ENCODE peak calls at places on chromosome 12, in ten cellular contexts. One of them, this sample, is unnamed.
A peak's percentile ranks its signal among the peaks of the same experiment; 100 is the strongest.

GRCh38 chr12:981176-981828 is 9.7 kb upstream of the ERC1 start:
- DNase-seq in putamen: no peak
- DNase-seq in stimulated activated CD8-positive, alpha-beta memory T cell treated with anti-CD3 and anti-CD28 coated beads, Interleukin-15, amount 100 ng/mL, for 4 hours: no peak
- DNase-seq in AG04450: no peak
- DNase-seq in NCI-H1694 treated with DMSO at 0.1 percent for 48 hours: no peak
- DNase-seq in HT-29: no peak
- DNase-seq in activated naive CD4-positive, alpha-beta T cell treated with anti-CD3 and anti-CD28 coated beads, Interleukin-2, amount 50 U/mL, for 16 hours: no peak
- DNase-seq in stomach: no peak
- DNase-seq in SW 1271: no peak
- DNase-seq in naive B cell: no peak
- DNase-seq in this sample: peak; percentile 81

GRCh38 chr12:47757360-47757839 is 1.3 kb downstream of the RAPGEF3 start:
- DNase-seq in putamen: no peak
- DNase-seq in stimulated activated CD8-positive, alpha-beta memory T cell treated with anti-CD3 and anti-CD28 coated beads, Interleukin-15, amount 100 ng/mL, for 4 hours: no peak
- DNase-seq in AG04450: no peak
- DNase-seq in NCI-H1694 treated with DMSO at 0.1 percent for 48 hours: no peak
- DNase-seq in HT-29: no peak
- DNase-seq in activated naive CD4-positive, alpha-beta T cell treated with anti-CD3 and anti-CD28 coated beads, Interleukin-2, amount 50 U/mL, for 16 hours: no peak
- DNase-seq in stomach: no peak
- DNase-seq in SW 1271: no peak
- DNase-seq in naive B cell: no peak
- DNase-seq in this sample: no peak

GRCh38 chr12:8493084-8493483 is 20.2 kb upstream of the CLEC4D start:
- DNase-seq in putamen: no peak
- DNase-seq in stimulated activated CD8-positive, alpha-beta memory T cell treated with anti-CD3 and anti-CD28 coated beads, Interleukin-15, amount 100 ng/mL, for 4 hours: no peak
- DNase-seq in AG04450: no peak
- DNase-seq in NCI-H1694 treated with DMSO at 0.1 percent for 48 hours: no peak
- DNase-seq in HT-29: no peak
- DNase-seq in activated naive CD4-positive, alpha-beta T cell treated with anti-CD3 and anti-CD28 coated beads, Interleukin-2, amount 50 U/mL, for 16 hours: peak; percentile 30
- DNase-seq in stomach: no peak
- DNase-seq in SW 1271: no peak
- DNase-seq in naive B cell: no peak
- DNase-seq in this sample: no peak

GRCh38 chr12:106493531-106493930 is 89.3 kb upstream of the RFX4 start:
- DNase-seq in putamen: peak; percentile 49
- DNase-seq in stimulated activated CD8-positive, alpha-beta memory T cell treated with anti-CD3 and anti-CD28 coated beads, Interleukin-15, amount 100 ng/mL, for 4 hours: no peak
- DNase-seq in AG04450: no peak
- DNase-seq in NCI-H1694 treated with DMSO at 0.1 percent for 48 hours: peak; percentile 10
- DNase-seq in HT-29: peak; percentile 9
- DNase-seq in activated naive CD4-positive, alpha-beta T cell treated with anti-CD3 and anti-CD28 coated beads, Interleukin-2, amount 50 U/mL, for 16 hours: no peak
- DNase-seq in stomach: no peak
- DNase-seq in SW 1271: no peak
- DNase-seq in naive B cell: no peak
- DNase-seq in this sample: no peak

GRCh38 chr12:131929530-131930456 is 717 bp downstream of the PUS1 start:
- DNase-seq in putamen: no peak
- DNase-seq in stimulated activated CD8-positive, alpha-beta memory T cell treated with anti-CD3 and anti-CD28 coated beads, Interleukin-15, amount 100 ng/mL, for 4 hours: no peak
- DNase-seq in AG04450: no peak
- DNase-seq in NCI-H1694 treated with DMSO at 0.1 percent for 48 hours: no peak
- DNase-seq in HT-29: peak; percentile 45
- DNase-seq in activated naive CD4-positive, alpha-beta T cell treated with anti-CD3 and anti-CD28 coated beads, Interleukin-2, amount 50 U/mL, for 16 hours: peak; percentile 40
- DNase-seq in stomach: no peak
- DNase-seq in SW 1271: no peak
- DNase-seq in naive B cell: peak; percentile 39
- DNase-seq in this sample: peak; percentile 53

GRCh38 chr12:100219328-100220109 is 18.9 kb downstream of the ACTR6 start:
- DNase-seq in putamen: no peak
- DNase-seq in stimulated activated CD8-positive, alpha-beta memory T cell treated with anti-CD3 and anti-CD28 coated beads, Interleukin-15, amount 100 ng/mL, for 4 hours: no peak
- DNase-seq in AG04450: no peak
- DNase-seq in NCI-H1694 treated with DMSO at 0.1 percent for 48 hours: no peak
- DNase-seq in HT-29: no peak
- DNase-seq in activated naive CD4-positive, alpha-beta T cell treated with anti-CD3 and anti-CD28 coated beads, Interleukin-2, amount 50 U/mL, for 16 hours: no peak
- DNase-seq in stomach: no peak
- DNase-seq in SW 1271: no peak
- DNase-seq in naive B cell: no peak
- DNase-seq in this sample: no peak

GRCh38 chr12:54431911-54432814 is 13.1 kb upstream of the ITGA5 start:
- DNase-seq in putamen: no peak
- DNase-seq in stimulated activated CD8-positive, alpha-beta memory T cell treated with anti-CD3 and anti-CD28 coated beads, Interleukin-15, amount 100 ng/mL, for 4 hours: no peak
- DNase-seq in AG04450: peak; percentile 16
- DNase-seq in NCI-H1694 treated with DMSO at 0.1 percent for 48 hours: no peak
- DNase-seq in HT-29: no peak
- DNase-seq in activated naive CD4-positive, alpha-beta T cell treated with anti-CD3 and anti-CD28 coated beads, Interleukin-2, amount 50 U/mL, for 16 hours: no peak
- DNase-seq in stomach: peak; percentile 46
- DNase-seq in SW 1271: no peak
- DNase-seq in naive B cell: no peak
- DNase-seq in this sample: peak; percentile 20

GRCh38 chr12:45216983-45217485 is 1.1 kb downstream of the ANO6 start:
- DNase-seq in putamen: no peak
- DNase-seq in stimulated activated CD8-positive, alpha-beta memory T cell treated with anti-CD3 and anti-CD28 coated beads, Interleukin-15, amount 100 ng/mL, for 4 hours: no peak
- DNase-seq in AG04450: no peak
- DNase-seq in NCI-H1694 treated with DMSO at 0.1 percent for 48 hours: no peak
- DNase-seq in HT-29: peak; percentile 37
- DNase-seq in activated naive CD4-positive, alpha-beta T cell treated with anti-CD3 and anti-CD28 coated beads, Interleukin-2, amount 50 U/mL, for 16 hours: no peak
- DNase-seq in stomach: no peak
- DNase-seq in SW 1271: peak; percentile 23
- DNase-seq in naive B cell: no peak
- DNase-seq in this sample: peak; percentile 43

GRCh38 chr12:4274396-4274959 is 916 bp downstream of the CCND2 start:
- DNase-seq in putamen: no peak
- DNase-seq in stimulated activated CD8-positive, alpha-beta memory T cell treated with anti-CD3 and anti-CD28 coated beads, Interleukin-15, amount 100 ng/mL, for 4 hours: no peak
- DNase-seq in AG04450: no peak
- DNase-seq in NCI-H1694 treated with DMSO at 0.1 percent for 48 hours: no peak
- DNase-seq in HT-29: no peak
- DNase-seq in activated naive CD4-positive, alpha-beta T cell treated with anti-CD3 and anti-CD28 coated beads, Interleukin-2, amount 50 U/mL, for 16 hours: peak; percentile 43
- DNase-seq in stomach: no peak
- DNase-seq in SW 1271: no peak
- DNase-seq in naive B cell: peak; percentile 20
- DNase-seq in this sample: peak; percentile 40

GRCh38 chr12:45464699-45465098 is 248.8 kb downstream of the ANO6 start:
- DNase-seq in putamen: no peak
- DNase-seq in stimulated activated CD8-positive, alpha-beta memory T cell treated with anti-CD3 and anti-CD28 coated beads, Interleukin-15, amount 100 ng/mL, for 4 hours: no peak
- DNase-seq in AG04450: no peak
- DNase-seq in NCI-H1694 treated with DMSO at 0.1 percent for 48 hours: no peak
- DNase-seq in HT-29: peak; percentile 16
- DNase-seq in activated naive CD4-positive, alpha-beta T cell treated with anti-CD3 and anti-CD28 coated beads, Interleukin-2, amount 50 U/mL, for 16 hours: no peak
- DNase-seq in stomach: no peak
- DNase-seq in SW 1271: no peak
- DNase-seq in naive B cell: no peak
- DNase-seq in this sample: peak; percentile 21

GRCh38 chr12:49296034-49296835 is 1.3 kb downstream of the PRPH start:
- DNase-seq in putamen: no peak
- DNase-seq in stimulated activated CD8-positive, alpha-beta memory T cell treated with anti-CD3 and anti-CD28 coated beads, Interleukin-15, amount 100 ng/mL, for 4 hours: no peak
- DNase-seq in AG04450: no peak
- DNase-seq in NCI-H1694 treated with DMSO at 0.1 percent for 48 hours: no peak
- DNase-seq in HT-29: no peak
- DNase-seq in activated naive CD4-positive, alpha-beta T cell treated with anti-CD3 and anti-CD28 coated beads, Interleukin-2, amount 50 U/mL, for 16 hours: peak; percentile 71
- DNase-seq in stomach: peak; percentile 57
- DNase-seq in SW 1271: peak; percentile 25
- DNase-seq in naive B cell: peak; percentile 50
- DNase-seq in this sample: peak; percentile 58

GRCh38 chr12:2221030-2221621 is 168.3 kb downstream of the CACNA1C start:
- DNase-seq in putamen: no peak
- DNase-seq in stimulated activated CD8-positive, alpha-beta memory T cell treated with anti-CD3 and anti-CD28 coated beads, Interleukin-15, amount 100 ng/mL, for 4 hours: no peak
- DNase-seq in AG04450: no peak
- DNase-seq in NCI-H1694 treated with DMSO at 0.1 percent for 48 hours: no peak
- DNase-seq in HT-29: no peak
- DNase-seq in activated naive CD4-positive, alpha-beta T cell treated with anti-CD3 and anti-CD28 coated beads, Interleukin-2, amount 50 U/mL, for 16 hours: no peak
- DNase-seq in stomach: no peak
- DNase-seq in SW 1271: no peak
- DNase-seq in naive B cell: no peak
- DNase-seq in this sample: no peak

GRCh38 chr12:73274972-73275371 is 1002.8 kb downstream of the TRHDE start:
- DNase-seq in putamen: no peak
- DNase-seq in stimulated activated CD8-positive, alpha-beta memory T cell treated with anti-CD3 and anti-CD28 coated beads, Interleukin-15, amount 100 ng/mL, for 4 hours: no peak
- DNase-seq in AG04450: no peak
- DNase-seq in NCI-H1694 treated with DMSO at 0.1 percent for 48 hours: no peak
- DNase-seq in HT-29: no peak
- DNase-seq in activated naive CD4-positive, alpha-beta T cell treated with anti-CD3 and anti-CD28 coated beads, Interleukin-2, amount 50 U/mL, for 16 hours: no peak
- DNase-seq in stomach: no peak
- DNase-seq in SW 1271: no peak
- DNase-seq in naive B cell: no peak
- DNase-seq in this sample: no peak

GRCh38 chr12:55743967-55744931 is 1.3 kb downstream of the GDF11 start:
- DNase-seq in putamen: no peak
- DNase-seq in stimulated activated CD8-positive, alpha-beta memory T cell treated with anti-CD3 and anti-CD28 coated beads, Interleukin-15, amount 100 ng/mL, for 4 hours: no peak
- DNase-seq in AG04450: no peak
- DNase-seq in NCI-H1694 treated with DMSO at 0.1 percent for 48 hours: no peak
- DNase-seq in HT-29: no peak
- DNase-seq in activated naive CD4-positive, alpha-beta T cell treated with anti-CD3 and anti-CD28 coated beads, Interleukin-2, amount 50 U/mL, for 16 hours: no peak
- DNase-seq in stomach: no peak
- DNase-seq in SW 1271: no peak
- DNase-seq in naive B cell: no peak
- DNase-seq in this sample: peak; percentile 44

GRCh38 chr12:79454338-79454777 is 236.4 kb downstream of the PAWR start:
- DNase-seq in putamen: no peak
- DNase-seq in stimulated activated CD8-positive, alpha-beta memory T cell treated with anti-CD3 and anti-CD28 coated beads, Interleukin-15, amount 100 ng/mL, for 4 hours: no peak
- DNase-seq in AG04450: peak; percentile 23
- DNase-seq in NCI-H1694 treated with DMSO at 0.1 percent for 48 hours: no peak
- DNase-seq in HT-29: peak; percentile 14
- DNase-seq in activated naive CD4-positive, alpha-beta T cell treated with anti-CD3 and anti-CD28 coated beads, Interleukin-2, amount 50 U/mL, for 16 hours: no peak
- DNase-seq in stomach: no peak
- DNase-seq in SW 1271: no peak
- DNase-seq in naive B cell: no peak
- DNase-seq in this sample: peak; percentile 72

GRCh38 chr12:2890388-2891239 is at the start of gene TULP3:
- DNase-seq in putamen: peak; percentile 98
- DNase-seq in stimulated activated CD8-positive, alpha-beta memory T cell treated with anti-CD3 and anti-CD28 coated beads, Interleukin-15, amount 100 ng/mL, for 4 hours: peak; percentile 95
- DNase-seq in AG04450: peak; percentile 93
- DNase-seq in NCI-H1694 treated with DMSO at 0.1 percent for 48 hours: peak; percentile 97
- DNase-seq in HT-29: peak; percentile 97
- DNase-seq in activated naive CD4-positive, alpha-beta T cell treated with anti-CD3 and anti-CD28 coated beads, Interleukin-2, amount 50 U/mL, for 16 hours: peak; percentile 99
- DNase-seq in stomach: peak; percentile 99
- DNase-seq in SW 1271: peak; percentile 99
- DNase-seq in naive B cell: peak; percentile 99
- DNase-seq in this sample: peak; percentile 99

GRCh38 chr12:27814851-27815591 is 35.0 kb upstream of the MANSC4 start:
- DNase-seq in putamen: no peak
- DNase-seq in stimulated activated CD8-positive, alpha-beta memory T cell treated with anti-CD3 and anti-CD28 coated beads, Interleukin-15, amount 100 ng/mL, for 4 hours: no peak
- DNase-seq in AG04450: no peak
- DNase-seq in NCI-H1694 treated with DMSO at 0.1 percent for 48 hours: no peak
- DNase-seq in HT-29: no peak
- DNase-seq in activated naive CD4-positive, alpha-beta T cell treated with anti-CD3 and anti-CD28 coated beads, Interleukin-2, amount 50 U/mL, for 16 hours: no peak
- DNase-seq in stomach: no peak
- DNase-seq in SW 1271: no peak
- DNase-seq in naive B cell: no peak
- DNase-seq in this sample: no peak

GRCh38 chr12:91377456-91377855 is 194.8 kb upstream of the DCN start:
- DNase-seq in putamen: no peak
- DNase-seq in stimulated activated CD8-positive, alpha-beta memory T cell treated with anti-CD3 and anti-CD28 coated beads, Interleukin-15, amount 100 ng/mL, for 4 hours: no peak
- DNase-seq in AG04450: no peak
- DNase-seq in NCI-H1694 treated with DMSO at 0.1 percent for 48 hours: no peak
- DNase-seq in HT-29: no peak
- DNase-seq in activated naive CD4-positive, alpha-beta T cell treated with anti-CD3 and anti-CD28 coated beads, Interleukin-2, amount 50 U/mL, for 16 hours: no peak
- DNase-seq in stomach: no peak
- DNase-seq in SW 1271: no peak
- DNase-seq in naive B cell: no peak
- DNase-seq in this sample: no peak

GRCh38 chr12:28563926-28564325 is 373.7 kb downstream of the CCDC91 start:
- DNase-seq in putamen: no peak
- DNase-seq in stimulated activated CD8-positive, alpha-beta memory T cell treated with anti-CD3 and anti-CD28 coated beads, Interleukin-15, amount 100 ng/mL, for 4 hours: no peak
- DNase-seq in AG04450: peak; percentile 64
- DNase-seq in NCI-H1694 treated with DMSO at 0.1 percent for 48 hours: no peak
- DNase-seq in HT-29: no peak
- DNase-seq in activated naive CD4-positive, alpha-beta T cell treated with anti-CD3 and anti-CD28 coated beads, Interleukin-2, amount 50 U/mL, for 16 hours: no peak
- DNase-seq in stomach: no peak
- DNase-seq in SW 1271: no peak
- DNase-seq in naive B cell: no peak
- DNase-seq in this sample: no peak

GRCh38 chr12:6821674-6822433 is at the start of gene GPR162:
- DNase-seq in putamen: no peak
- DNase-seq in stimulated activated CD8-positive, alpha-beta memory T cell treated with anti-CD3 and anti-CD28 coated beads, Interleukin-15, amount 100 ng/mL, for 4 hours: no peak
- DNase-seq in AG04450: no peak
- DNase-seq in NCI-H1694 treated with DMSO at 0.1 percent for 48 hours: peak; percentile 59
- DNase-seq in HT-29: no peak
- DNase-seq in activated naive CD4-positive, alpha-beta T cell treated with anti-CD3 and anti-CD28 coated beads, Interleukin-2, amount 50 U/mL, for 16 hours: no peak
- DNase-seq in stomach: peak; percentile 52
- DNase-seq in SW 1271: no peak
- DNase-seq in naive B cell: no peak
- DNase-seq in this sample: peak; percentile 79

GRCh38 chr12:80101126-80101525 is 1.8 kb downstream of the OTOGL start:
- DNase-seq in putamen: peak; percentile 46
- DNase-seq in stimulated activated CD8-positive, alpha-beta memory T cell treated with anti-CD3 and anti-CD28 coated beads, Interleukin-15, amount 100 ng/mL, for 4 hours: no peak
- DNase-seq in AG04450: no peak
- DNase-seq in NCI-H1694 treated with DMSO at 0.1 percent for 48 hours: no peak
- DNase-seq in HT-29: peak; percentile 66
- DNase-seq in activated naive CD4-positive, alpha-beta T cell treated with anti-CD3 and anti-CD28 coated beads, Interleukin-2, amount 50 U/mL, for 16 hours: no peak
- DNase-seq in stomach: no peak
- DNase-seq in SW 1271: no peak
- DNase-seq in naive B cell: no peak
- DNase-seq in this sample: peak; percentile 10

GRCh38 chr12:64890873-64891468 is 66.5 kb downstream of the TBC1D30 start:
- DNase-seq in putamen: peak; percentile 37
- DNase-seq in stimulated activated CD8-positive, alpha-beta memory T cell treated with anti-CD3 and anti-CD28 coated beads, Interleukin-15, amount 100 ng/mL, for 4 hours: no peak
- DNase-seq in AG04450: no peak
- DNase-seq in NCI-H1694 treated with DMSO at 0.1 percent for 48 hours: peak; percentile 45
- DNase-seq in HT-29: peak; percentile 85
- DNase-seq in activated naive CD4-positive, alpha-beta T cell treated with anti-CD3 and anti-CD28 coated beads, Interleukin-2, amount 50 U/mL, for 16 hours: no peak
- DNase-seq in stomach: no peak
- DNase-seq in SW 1271: peak; percentile 61
- DNase-seq in naive B cell: peak; percentile 37
- DNase-seq in this sample: peak; percentile 76

GRCh38 chr12:1811281-1811947 is 9.0 kb upstream of the LRTM2 start:
- DNase-seq in putamen: no peak
- DNase-seq in stimulated activated CD8-positive, alpha-beta memory T cell treated with anti-CD3 and anti-CD28 coated beads, Interleukin-15, amount 100 ng/mL, for 4 hours: no peak
- DNase-seq in AG04450: no peak
- DNase-seq in NCI-H1694 treated with DMSO at 0.1 percent for 48 hours: no peak
- DNase-seq in HT-29: no peak
- DNase-seq in activated naive CD4-positive, alpha-beta T cell treated with anti-CD3 and anti-CD28 coated beads, Interleukin-2, amount 50 U/mL, for 16 hours: peak; percentile 39
- DNase-seq in stomach: no peak
- DNase-seq in SW 1271: no peak
- DNase-seq in naive B cell: no peak
- DNase-seq in this sample: no peak

GRCh38 chr12:76123301-76124212 is 39.1 kb upstream of the NAP1L1 start:
- DNase-seq in putamen: no peak
- DNase-seq in stimulated activated CD8-positive, alpha-beta memory T cell treated with anti-CD3 and anti-CD28 coated beads, Interleukin-15, amount 100 ng/mL, for 4 hours: no peak
- DNase-seq in AG04450: no peak
- DNase-seq in NCI-H1694 treated with DMSO at 0.1 percent for 48 hours: no peak
- DNase-seq in HT-29: no peak
- DNase-seq in activated naive CD4-positive, alpha-beta T cell treated with anti-CD3 and anti-CD28 coated beads, Interleukin-2, amount 50 U/mL, for 16 hours: no peak
- DNase-seq in stomach: no peak
- DNase-seq in SW 1271: peak; percentile 84
- DNase-seq in naive B cell: no peak
- DNase-seq in this sample: peak; percentile 29

This sample was measured in astrocyte of the hippocampus.